ENCODE peak calls at places on chromosome 14, in seven cellular contexts. P is H1, W is neuronal stem cell, F is mesendoderm, J is IMR-90, I is mesenchymal stem cell, A is trophoblast cell. H is an unnamed sample.

GRCh38 chr14:84493779-84494178 is 1036.2 kb upstream of the FLRT2 start:
- DNase-seq in P (no peak), W (no peak), F (peak), J (no peak), I (peak), A (no peak), H (no peak)

GRCh38 chr14:21096438-21096837 is 2.0 kb downstream of the ZNF219 start:
- DNase-seq in P (no peak), W (no peak), F (no peak), J (no peak), I (no peak), A (no peak), H (no peak)

GRCh38 chr14:92287987-92288386 is 35.0 kb upstream of the SLC24A4 start:
- DNase-seq in P (no peak), W (no peak), F (no peak), J (no peak), I (no peak), A (no peak), H (no peak)

GRCh38 chr14:50353126-50353525 is 41.0 kb downstream of the DMAC2L start:
- DNase-seq in P (no peak), W (no peak), F (no peak), J (peak), I (no peak), A (no peak), H (no peak)

GRCh38 chr14:38210168-38210567 is 2.5 kb downstream of the SSTR1 start:
- DNase-seq in P (no peak), W (peak), F (no peak), J (peak), I (peak), A (no peak), H (no peak)

GRCh38 chr14:65062096-65063075 is 39.9 kb downstream of the MAX start:
- DNase-seq in P (no peak), W (no peak), F (no peak), J (no peak), I (no peak), A (no peak), H (no peak)

GRCh38 chr14:50229646-50230045 is 1.7 kb downstream of the SOS2 start:
- DNase-seq in P (no peak), W (no peak), F (no peak), J (no peak), I (no peak), A (no peak), H (no peak)

GRCh38 chr14:26598081-26598671 is 343 bp upstream of the NOVA1 start:
- DNase-seq in P (peak), W (peak), F (peak), J (peak), I (peak), A (no peak), H (peak)

GRCh38 chr14:24139272-24139934 is 2.0 kb downstream of the EMC9 start:
- DNase-seq in P (no peak), W (no peak), F (no peak), J (no peak), I (no peak), A (no peak), H (no peak)

GRCh38 chr14:76125506-76125905 is 26.2 kb upstream of the GPATCH2L start:
- DNase-seq in P (no peak), W (no peak), F (no peak), J (no peak), I (no peak), A (no peak), H (no peak)

GRCh38 chr14:24057867-24058259 is 6.1 kb downstream of the CARMIL3 start:
- DNase-seq in P (no peak), W (no peak), F (no peak), J (no peak), I (no peak), A (no peak), H (no peak)

GRCh38 chr14:21023817-21024667 is 819 bp downstream of the NDRG2 start:
- DNase-seq in P (no peak), W (no peak), F (peak), J (no peak), I (no peak), A (no peak), H (no peak)

GRCh38 chr14:77327111-77327510 is 6.3 kb downstream of the GSTZ1 start:
- DNase-seq in P (no peak), W (no peak), F (no peak), J (no peak), I (no peak), A (no peak), H (no peak)

GRCh38 chr14:52254086-52254485 is 13.4 kb upstream of the PTGDR start:
- DNase-seq in P (no peak), W (no peak), F (no peak), J (no peak), I (no peak), A (no peak), H (no peak)
- H3K18ac ChIP-seq in P (peak), W (no peak), F (no peak), J (no peak), I (no peak), A (no peak), H (no peak)

GRCh38 chr14:103818870-103819269 is 28.5 kb downstream of the PPP1R13B start:
- DNase-seq in P (no peak), W (no peak), F (no peak), J (no peak), I (no peak), A (no peak), H (no peak)
- H3K18ac ChIP-seq in P (no peak), W (no peak), F (no peak), J (no peak), I (no peak), A (no peak), H (no peak)

DNA sequence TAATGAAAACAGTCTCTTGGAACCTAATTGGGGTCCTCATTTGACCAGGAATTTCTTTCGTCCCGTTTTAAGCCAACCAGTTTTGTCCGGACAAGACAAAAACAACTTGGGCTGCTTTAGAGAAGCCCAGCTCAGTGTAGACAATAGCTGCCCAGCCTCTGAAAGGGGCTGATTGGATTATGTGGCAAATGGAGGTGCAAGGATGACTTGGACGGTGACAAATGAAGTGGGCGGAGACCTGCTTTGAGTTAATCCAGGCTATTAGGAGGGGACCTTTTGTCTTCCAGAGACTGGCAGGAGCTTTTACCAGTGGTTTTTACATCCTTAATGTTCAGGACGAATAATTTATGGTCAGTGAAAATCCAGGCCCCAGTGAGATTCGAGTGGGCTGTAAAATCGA is 4.8 kb downstream of the MEG3 start:
- DNase-seq in P (no peak), W (peak), F (peak), J (no peak), I (no peak), A (no peak), H (no peak)
- H3K18ac ChIP-seq in P (no peak), W (no peak), F (no peak), J (no peak), I (no peak), A (no peak), H (no peak)

DNA sequence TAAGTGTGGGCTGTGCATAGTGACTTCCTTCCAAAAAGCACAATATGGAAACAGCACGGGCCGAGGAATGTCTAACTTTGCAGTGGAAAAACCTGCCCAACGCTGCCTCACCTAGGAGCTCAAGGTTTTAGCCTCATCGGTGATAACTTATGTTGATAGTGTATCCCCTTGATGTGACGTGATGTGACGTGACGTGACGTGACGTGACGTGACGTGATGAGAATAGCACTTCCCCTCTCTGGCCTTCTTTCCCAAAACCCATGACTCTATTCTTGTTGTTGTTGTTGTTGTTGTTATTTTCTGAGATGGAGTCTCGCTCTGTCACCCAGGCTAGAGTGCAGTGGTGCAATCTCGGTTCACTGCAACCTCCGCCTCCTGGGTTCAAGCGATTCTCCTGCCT is 64.5 kb downstream of the KCNK13 start:
- DNase-seq in P (no peak), W (no peak), F (no peak), J (no peak), I (no peak), A (no peak), H (no peak)
- H3K18ac ChIP-seq in P (no peak), W (no peak), F (no peak), J (no peak), I (no peak), A (no peak), H (no peak)